ENCODE peak calls at places on chromosomes 7 and 10, in seven cellular contexts. One of them, this sample, is unnamed.

GRCh38 chr10:47050618-47051455 is 139.6 kb downstream of the PTPN20 start:
- DNase-seq in heart left ventricle: peak; percentile 32
- DNase-seq in body of pancreas: no peak
- DNase-seq in IMR-90: no peak
- DNase-seq in ovary: no peak
- DNase-seq in prostate gland: no peak
- DNase-seq in adrenal gland: no peak
- DNase-seq in this sample: no peak

GRCh38 chr7:69811682-69812344 is 213.5 kb downstream of the AUTS2 start:
- DNase-seq in IMR-90: no peak
- DNase-seq in heart left ventricle: no peak
- DNase-seq in prostate gland: no peak
- DNase-seq in adrenal gland: no peak
- DNase-seq in body of pancreas: no peak
- DNase-seq in ovary: no peak
- DNase-seq in this sample: no peak

GRCh38 chr7:77657427-77658331 is 38.6 kb upstream of the RSBN1L start:
- DNase-seq in IMR-90: peak; percentile 43
- DNase-seq in adrenal gland: no peak
- DNase-seq in body of pancreas: peak; percentile 24
- DNase-seq in heart left ventricle: no peak
- DNase-seq in ovary: no peak
- DNase-seq in prostate gland: peak; percentile 49
- DNase-seq in this sample: no peak

GRCh38 chr7:26318921-26319320 is 27.3 kb downstream of the SNX10 start:
- DNase-seq in ovary: no peak
- DNase-seq in heart left ventricle: no peak
- DNase-seq in prostate gland: no peak
- DNase-seq in IMR-90: no peak
- DNase-seq in adrenal gland: no peak
- DNase-seq in body of pancreas: no peak
- DNase-seq in this sample: no peak

GRCh38 chr7:44415047-44415446 is 75.4 kb downstream of the NUDCD3 start:
- DNase-seq in prostate gland: no peak
- DNase-seq in adrenal gland: no peak
- DNase-seq in body of pancreas: no peak
- DNase-seq in heart left ventricle: no peak
- DNase-seq in IMR-90: peak; percentile 44
- DNase-seq in ovary: no peak
- DNase-seq in this sample: no peak

GRCh38 chr7:73885975-73886798 is 25.2 kb downstream of the TMEM270 start:
- DNase-seq in IMR-90: peak; percentile 64
- DNase-seq in ovary: peak; percentile 50
- DNase-seq in prostate gland: peak; percentile 19
- DNase-seq in adrenal gland: no peak
- DNase-seq in heart left ventricle: peak; percentile 79
- DNase-seq in body of pancreas: no peak
- DNase-seq in this sample: no peak

GRCh38 chr7:21946228-21946709 is 570 bp upstream of the CDCA7L start:
- DNase-seq in adrenal gland: no peak
- DNase-seq in body of pancreas: no peak
- DNase-seq in prostate gland: no peak
- DNase-seq in heart left ventricle: no peak
- DNase-seq in IMR-90: no peak
- DNase-seq in ovary: no peak
- DNase-seq in this sample: no peak

GRCh38 chr7:22280031-22280430 is 76.9 kb downstream of the RAPGEF5 start:
- DNase-seq in IMR-90: no peak
- DNase-seq in adrenal gland: no peak
- DNase-seq in heart left ventricle: no peak
- DNase-seq in ovary: no peak
- DNase-seq in prostate gland: no peak
- DNase-seq in body of pancreas: no peak
- DNase-seq in this sample: no peak

GRCh38 chr7:157554393-157555238 is 217.8 kb downstream of the DNAJB6 start:
- DNase-seq in body of pancreas: no peak
- DNase-seq in ovary: no peak
- DNase-seq in prostate gland: no peak
- DNase-seq in heart left ventricle: no peak
- DNase-seq in IMR-90: no peak
- DNase-seq in adrenal gland: no peak
- DNase-seq in this sample: peak; percentile 24

GRCh38 chr10:131086094-131086493 is 225.4 kb downstream of the TCERG1L start:
- DNase-seq in prostate gland: no peak
- DNase-seq in adrenal gland: no peak
- DNase-seq in body of pancreas: no peak
- DNase-seq in ovary: no peak
- DNase-seq in heart left ventricle: no peak
- DNase-seq in IMR-90: no peak
- DNase-seq in this sample: no peak

GRCh38 chr7:152711444-152711944 is 35.6 kb upstream of the XRCC2 start:
- DNase-seq in body of pancreas: no peak
- DNase-seq in prostate gland: no peak
- DNase-seq in IMR-90: no peak
- DNase-seq in ovary: no peak
- DNase-seq in heart left ventricle: no peak
- DNase-seq in adrenal gland: no peak
- DNase-seq in this sample: no peak

GRCh38 chr7:105289704-105290103 is 99.0 kb downstream of the SRPK2 start:
- DNase-seq in adrenal gland: no peak
- DNase-seq in ovary: no peak
- DNase-seq in prostate gland: no peak
- DNase-seq in body of pancreas: no peak
- DNase-seq in IMR-90: no peak
- DNase-seq in heart left ventricle: no peak
- DNase-seq in this sample: no peak

GRCh38 chr10:25392132-25392531 is 217.3 kb downstream of the GPR158 start:
- DNase-seq in body of pancreas: no peak
- DNase-seq in prostate gland: no peak
- DNase-seq in ovary: peak; percentile 5
- DNase-seq in adrenal gland: no peak
- DNase-seq in IMR-90: no peak
- DNase-seq in heart left ventricle: no peak
- DNase-seq in this sample: no peak

GRCh38 chr10:82691211-82691610 is 816.2 kb downstream of the NRG3 start:
- DNase-seq in IMR-90: no peak
- DNase-seq in ovary: no peak
- DNase-seq in heart left ventricle: no peak
- DNase-seq in prostate gland: no peak
- DNase-seq in body of pancreas: no peak
- DNase-seq in adrenal gland: no peak
- DNase-seq in this sample: no peak

GRCh38 chr7:111132833-111133232 is 41.9 kb downstream of the LRRN3 start:
- DNase-seq in heart left ventricle: no peak
- DNase-seq in IMR-90: peak; percentile 39
- DNase-seq in ovary: no peak
- DNase-seq in body of pancreas: no peak
- DNase-seq in prostate gland: no peak
- DNase-seq in adrenal gland: no peak
- DNase-seq in this sample: no peak

GRCh38 chr10:129689681-129690080 is 222.6 kb downstream of the MGMT start:
- DNase-seq in heart left ventricle: no peak
- DNase-seq in ovary: no peak
- DNase-seq in adrenal gland: no peak
- DNase-seq in body of pancreas: no peak
- DNase-seq in IMR-90: no peak
- DNase-seq in prostate gland: peak; percentile 77
- DNase-seq in this sample: no peak

GRCh38 chr7:71937840-71938371 is 474.2 kb downstream of the CALN1 start:
- DNase-seq in heart left ventricle: no peak
- DNase-seq in adrenal gland: no peak
- DNase-seq in IMR-90: no peak
- DNase-seq in body of pancreas: no peak
- DNase-seq in ovary: no peak
- DNase-seq in prostate gland: no peak
- DNase-seq in this sample: no peak

GRCh38 chr7:28573059-28573553 is 160.8 kb downstream of the CREB5 start:
- DNase-seq in body of pancreas: peak; percentile 60
- DNase-seq in prostate gland: peak; percentile 78
- DNase-seq in heart left ventricle: peak; percentile 55
- DNase-seq in IMR-90: peak; percentile 47
- DNase-seq in ovary: no peak
- DNase-seq in adrenal gland: no peak
- DNase-seq in this sample: no peak

GRCh38 chr10:75137533-75138438 is 26.3 kb downstream of the SAMD8 start:
- DNase-seq in ovary: no peak
- DNase-seq in IMR-90: peak; percentile 72
- DNase-seq in adrenal gland: no peak
- DNase-seq in heart left ventricle: no peak
- DNase-seq in body of pancreas: no peak
- DNase-seq in prostate gland: no peak
- DNase-seq in this sample: no peak

GRCh38 chr7:381211-382117 is 91.5 kb downstream of the FOXL3 start:
- DNase-seq in prostate gland: no peak
- DNase-seq in heart left ventricle: peak; percentile 12
- DNase-seq in adrenal gland: peak; percentile 10
- DNase-seq in IMR-90: no peak
- DNase-seq in ovary: no peak
- DNase-seq in body of pancreas: peak; percentile 8
- DNase-seq in this sample: no peak

DNA sequence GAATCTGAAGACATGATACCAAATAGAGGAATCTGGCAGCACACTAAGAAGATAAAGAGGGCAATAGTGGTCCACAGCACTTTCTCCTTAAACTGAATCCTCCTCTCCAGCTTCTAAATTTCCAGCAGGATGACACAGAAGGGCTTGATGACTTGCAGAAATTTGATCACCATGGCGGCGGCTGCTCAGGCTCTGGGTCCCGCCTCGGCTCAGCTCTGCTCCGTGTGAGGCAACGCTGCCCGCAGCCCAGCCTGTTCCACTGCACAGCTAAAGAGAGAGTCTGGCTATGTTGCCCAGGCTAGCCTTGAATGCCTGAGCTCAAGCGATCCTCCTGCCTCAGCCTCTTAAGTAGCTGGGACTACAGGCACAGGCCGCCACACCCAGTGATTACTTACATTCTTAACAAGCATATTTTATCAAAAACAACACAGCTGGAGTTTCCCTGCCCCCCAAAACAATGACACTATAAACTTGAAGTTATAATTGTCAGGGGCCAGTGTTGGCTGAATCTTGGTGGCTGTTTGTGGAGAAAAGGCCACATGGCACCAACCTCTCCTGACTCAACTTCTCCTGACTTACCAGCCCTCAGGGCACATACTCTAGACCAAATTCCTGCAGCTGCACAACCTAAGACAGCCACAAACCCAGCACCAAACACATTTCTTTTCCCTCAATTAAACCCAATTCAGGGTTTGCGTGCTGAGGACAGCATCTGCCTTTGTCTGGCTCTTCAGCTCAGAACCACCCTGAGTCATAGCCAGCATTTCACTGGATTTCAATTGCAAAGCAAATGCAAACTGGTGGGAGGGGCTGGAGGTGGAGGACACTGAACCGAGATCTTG is 11.6 kb upstream of the TNPO3 start:
- DNase-seq in adrenal gland: peak; percentile 63
- DNase-seq in body of pancreas: no peak
- DNase-seq in IMR-90: peak; percentile 77
- DNase-seq in ovary: no peak
- DNase-seq in prostate gland: no peak
- DNase-seq in heart left ventricle: no peak
- DNase-seq in this sample: no peak
- TF ChIP-seq POLR2A in adrenal gland: no peak
- TF ChIP-seq POLR2A in body of pancreas: no peak
- TF ChIP-seq POLR2A in IMR-90: no peak
- TF ChIP-seq POLR2A in ovary: no peak
- TF ChIP-seq POLR2A in prostate gland: no peak
- TF ChIP-seq POLR2A in heart left ventricle: no peak
- TF ChIP-seq POLR2A in this sample: no peak

DNA sequence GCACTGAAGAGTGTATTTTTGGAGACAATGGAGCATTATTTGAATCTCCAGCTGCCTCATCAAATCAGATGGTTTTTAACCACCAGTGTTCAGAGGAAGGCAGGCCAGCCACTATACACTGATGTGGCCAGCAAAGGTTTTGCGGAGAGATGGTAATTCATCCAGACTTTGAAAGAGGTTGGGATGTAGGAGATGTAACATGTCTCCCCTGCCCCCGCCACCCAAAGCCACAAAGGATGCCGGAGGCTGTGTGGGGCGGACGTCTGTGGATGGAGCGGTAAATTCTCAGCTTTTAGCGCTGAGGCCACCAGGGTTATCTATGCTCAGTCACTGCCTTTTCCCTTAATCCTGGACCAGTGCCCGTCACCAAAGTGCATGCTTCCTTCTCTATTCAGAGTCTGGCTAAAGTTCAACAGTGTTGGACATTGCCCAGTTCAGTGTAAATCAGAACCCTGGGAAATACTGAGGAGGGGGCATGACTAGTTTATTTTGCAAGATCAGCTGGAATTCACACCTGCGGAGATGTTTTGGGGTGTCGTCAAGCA is 3.7 kb upstream of the TRIP6 start:
- DNase-seq in heart left ventricle: no peak
- DNase-seq in adrenal gland: no peak
- DNase-seq in ovary: no peak
- DNase-seq in prostate gland: no peak
- DNase-seq in body of pancreas: peak; percentile 53
- DNase-seq in IMR-90: peak; percentile 34
- DNase-seq in this sample: no peak
- TF ChIP-seq POLR2A in heart left ventricle: no peak
- TF ChIP-seq POLR2A in adrenal gland: no peak
- TF ChIP-seq POLR2A in ovary: no peak
- TF ChIP-seq POLR2A in prostate gland: no peak
- TF ChIP-seq POLR2A in body of pancreas: no peak
- TF ChIP-seq POLR2A in IMR-90: no peak
- TF ChIP-seq POLR2A in this sample: no peak

GRCh38 chr10:69100136-69100872 is 12.4 kb downstream of the SRGN start:
- DNase-seq in heart left ventricle: no peak
- DNase-seq in prostate gland: no peak
- DNase-seq in ovary: no peak
- DNase-seq in adrenal gland: no peak
- DNase-seq in body of pancreas: no peak
- DNase-seq in IMR-90: no peak
- DNase-seq in this sample: no peak
- TF ChIP-seq POLR2A in heart left ventricle: no peak
- TF ChIP-seq POLR2A in prostate gland: no peak
- TF ChIP-seq POLR2A in ovary: no peak
- TF ChIP-seq POLR2A in adrenal gland: no peak
- TF ChIP-seq POLR2A in body of pancreas: no peak
- TF ChIP-seq POLR2A in IMR-90: no peak
- TF ChIP-seq POLR2A in this sample: no peak

DNA sequence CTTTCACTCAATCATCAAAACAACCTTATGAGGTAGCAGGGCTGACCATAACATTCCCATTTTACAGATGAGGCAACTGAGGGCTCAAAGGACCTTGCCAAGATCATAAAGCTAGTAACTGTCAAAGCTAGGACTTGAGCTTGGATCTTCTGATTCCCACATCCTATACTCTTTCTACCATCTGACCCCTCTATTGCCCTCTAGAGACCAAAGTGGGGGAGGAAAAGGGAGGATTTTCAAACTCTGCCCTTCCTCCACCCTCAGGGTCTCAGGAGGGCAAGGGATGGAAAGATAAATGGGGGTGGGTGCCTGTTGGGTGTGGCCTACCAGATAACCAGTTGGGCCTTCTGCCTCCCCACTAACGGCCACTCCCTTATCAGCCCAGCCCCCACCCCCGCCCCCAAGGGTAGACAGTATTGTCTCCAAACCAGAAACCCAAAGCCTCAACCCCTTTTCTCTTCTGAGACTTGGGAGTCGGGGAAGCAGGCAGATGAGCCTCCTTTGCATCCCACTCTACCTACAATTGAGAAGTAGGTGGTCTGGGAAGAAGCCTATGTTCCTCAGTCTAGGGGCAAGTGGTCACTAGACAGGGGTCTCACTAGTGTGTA is 7.9 kb downstream of the LDB1 start:
- DNase-seq in IMR-90: no peak
- DNase-seq in heart left ventricle: no peak
- DNase-seq in ovary: no peak
- DNase-seq in body of pancreas: no peak
- DNase-seq in adrenal gland: no peak
- DNase-seq in prostate gland: no peak
- DNase-seq in this sample: no peak
- TF ChIP-seq POLR2A in IMR-90: no peak
- TF ChIP-seq POLR2A in heart left ventricle: no peak
- TF ChIP-seq POLR2A in ovary: no peak
- TF ChIP-seq POLR2A in body of pancreas: no peak
- TF ChIP-seq POLR2A in adrenal gland: no peak
- TF ChIP-seq POLR2A in prostate gland: no peak
- TF ChIP-seq POLR2A in this sample: no peak

This sample was measured in suprapubic skin.